ENCODE peak calls at places on chromosomes 5 and 9, in four cellular contexts. F is endothelial cell of umbilical vein, C is thyroid gland, O is uterus. S is an unnamed sample.

GRCh38 chr9:70165006-70165602 is 93.7 kb upstream of the SMC5 start:
- DNase-seq in F (no peak), C (peak), O (no peak), S (no peak)

GRCh38 chr9:35832814-35833213 is 3.8 kb downstream of the TMEM8B start:
- DNase-seq in F (no peak), C (peak), O (no peak), S (no peak)

GRCh38 chr5:138790684-138791083 is 37.5 kb downstream of the CTNNA1 start:
- DNase-seq in F (no peak), C (no peak), O (no peak), S (no peak)

GRCh38 chr5:16489322-16489791 is 23.8 kb upstream of the ZNF622 start:
- DNase-seq in F (peak), C (no peak), O (no peak), S (no peak)

GRCh38 chr5:120358949-120359348 is 105.2 kb upstream of the PRR16 start:
- DNase-seq in F (peak), C (no peak), O (no peak), S (no peak)

GRCh38 chr5:67291671-67292070 is 95.1 kb upstream of the CD180 start:
- DNase-seq in F (no peak), C (no peak), O (no peak), S (no peak)

GRCh38 chr5:81256766-81257165 is 23.6 kb downstream of the CKMT2 start:
- DNase-seq in F (no peak), C (no peak), O (no peak), S (no peak)

GRCh38 chr9:72149231-72149975 is at the start of gene GDA:
- DNase-seq in F (no peak), C (no peak), O (no peak), S (no peak)

GRCh38 chr5:179732918-179733763 is 519 bp downstream of the MAML1 start:
- DNase-seq in F (peak), C (peak), O (peak), S (no peak)

GRCh38 chr9:2241461-2241874 is 226.3 kb downstream of the SMARCA2 start:
- DNase-seq in F (peak), C (peak), O (peak), S (no peak)

GRCh38 chr9:89342948-89343347 is 24.6 kb downstream of the SECISBP2 start:
- DNase-seq in F (no peak), C (no peak), O (no peak), S (no peak)

GRCh38 chr9:137671721-137672120 is 52.9 kb downstream of the EHMT1 start:
- DNase-seq in F (no peak), C (no peak), O (no peak), S (no peak)

GRCh38 chr5:156755421-156756087 is 94.5 kb upstream of the PPP1R2B start:
- DNase-seq in F (no peak), C (no peak), O (no peak), S (no peak)

GRCh38 chr5:172444110-172444510 is 10.2 kb downstream of the SH3PXD2B start:
- DNase-seq in F (peak), C (no peak), O (no peak), S (no peak)

GRCh38 chr5:463952-464351 is 21.0 kb downstream of the EXOC3 start:
- DNase-seq in F (no peak), C (peak), O (no peak), S (no peak)

GRCh38 chr5:59090323-59090722 is 507.4 kb downstream of the RAB3C start:
- DNase-seq in F (no peak), C (no peak), O (no peak), S (no peak)

GRCh38 chr5:167814828-167815227 is 476.6 kb upstream of the WWC1 start:
- DNase-seq in F (no peak), C (no peak), O (no peak), S (no peak)

GRCh38 chr9:113967380-113967779 is 91.3 kb downstream of the ZNF618 start:
- DNase-seq in F (no peak), C (no peak), O (no peak), S (no peak)

GRCh38 chr5:116861662-116862061 is 287.0 kb upstream of the SEMA6A start:
- DNase-seq in F (no peak), C (no peak), O (no peak), S (no peak)

GRCh38 chr5:131406997-131407638 is 143.3 kb downstream of the CDC42SE2 start:
- DNase-seq in F (no peak), C (no peak), O (no peak), S (no peak)

GRCh38 chr9:125829743-125830142 is 82.6 kb downstream of the PBX3 start:
- DNase-seq in F (peak), C (peak), O (no peak), S (no peak)

GRCh38 chr5:168401226-168401625 is 85.0 kb upstream of the RARS1 start:
- DNase-seq in F (no peak), C (no peak), O (no peak), S (no peak)

GRCh38 chr5:130724658-130725057 is 440.4 kb downstream of the HINT1 start:
- DNase-seq in F (no peak), C (no peak), O (no peak), S (no peak)

GRCh38 chr9:137286980-137287383 is 9.5 kb downstream of the TOR4A start:
- DNase-seq in F (peak), C (peak), O (peak), S (no peak)

GRCh38 chr5:110726249-110727024 is at the start of gene TMEM232:
- DNase-seq in F (peak), C (peak), O (peak), S (peak)

GRCh38 chr9:133458643-133459312 is 1.0 kb upstream of the CACFD1 start:
- DNase-seq in F (no peak), C (no peak), O (no peak), S (no peak)

GRCh38 chr5:9149988-9150387 is 395.9 kb downstream of the SEMA5A start:
- DNase-seq in F (no peak), C (no peak), O (no peak), S (no peak)

GRCh38 chr9:133563286-133564213 is 29.0 kb downstream of the ADAMTSL2 start:
- DNase-seq in F (no peak), C (peak), O (peak), S (no peak)

GRCh38 chr5:67153292-67153691 is 43.3 kb downstream of the CD180 start:
- DNase-seq in F (no peak), C (no peak), O (no peak), S (no peak)

GRCh38 chr5:170408189-170408588 is 19.0 kb upstream of the KCNMB1 start:
- DNase-seq in F (no peak), C (no peak), O (no peak), S (no peak)

GRCh38 chr9:135282808-135283207 is 195.3 kb downstream of the OLFM1 start:
- DNase-seq in F (no peak), C (no peak), O (no peak), S (no peak)

GRCh38 chr9:94865599-94866456 is 139.3 kb downstream of the AOPEP start:
- DNase-seq in F (peak), C (no peak), O (peak), S (no peak)

GRCh38 chr5:66769839-66770617 is 173.8 kb downstream of the MAST4 start:
- DNase-seq in F (no peak), C (no peak), O (peak), S (no peak)

GRCh38 chr5:37495210-37495609 is 116.1 kb downstream of the WDR70 start:
- DNase-seq in F (no peak), C (no peak), O (no peak), S (no peak)

GRCh38 chr5:6676702-6677101 is 36.5 kb upstream of the TENT4A start:
- DNase-seq in F (no peak), C (no peak), O (no peak), S (no peak)

GRCh38 chr5:27592231-27592630 is 553.8 kb upstream of the CDH9 start:
- DNase-seq in F (no peak), C (no peak), O (no peak), S (no peak)

GRCh38 chr5:63262191-63262981 is 683.8 kb downstream of the LRRC70 start:
- DNase-seq in F (peak), C (no peak), O (no peak), S (no peak)

GRCh38 chr5:26921439-26921838 is 116.9 kb downstream of the CDH9 start:
- DNase-seq in F (no peak), C (no peak), O (no peak), S (no peak)

GRCh38 chr9:81611664-81612063 is 77.7 kb downstream of the TLE1 start:
- DNase-seq in F (no peak), C (no peak), O (no peak), S (no peak)
- TF ChIP-seq POLR2A in F (no peak), C (no peak), O (no peak), S (no peak)

DNA sequence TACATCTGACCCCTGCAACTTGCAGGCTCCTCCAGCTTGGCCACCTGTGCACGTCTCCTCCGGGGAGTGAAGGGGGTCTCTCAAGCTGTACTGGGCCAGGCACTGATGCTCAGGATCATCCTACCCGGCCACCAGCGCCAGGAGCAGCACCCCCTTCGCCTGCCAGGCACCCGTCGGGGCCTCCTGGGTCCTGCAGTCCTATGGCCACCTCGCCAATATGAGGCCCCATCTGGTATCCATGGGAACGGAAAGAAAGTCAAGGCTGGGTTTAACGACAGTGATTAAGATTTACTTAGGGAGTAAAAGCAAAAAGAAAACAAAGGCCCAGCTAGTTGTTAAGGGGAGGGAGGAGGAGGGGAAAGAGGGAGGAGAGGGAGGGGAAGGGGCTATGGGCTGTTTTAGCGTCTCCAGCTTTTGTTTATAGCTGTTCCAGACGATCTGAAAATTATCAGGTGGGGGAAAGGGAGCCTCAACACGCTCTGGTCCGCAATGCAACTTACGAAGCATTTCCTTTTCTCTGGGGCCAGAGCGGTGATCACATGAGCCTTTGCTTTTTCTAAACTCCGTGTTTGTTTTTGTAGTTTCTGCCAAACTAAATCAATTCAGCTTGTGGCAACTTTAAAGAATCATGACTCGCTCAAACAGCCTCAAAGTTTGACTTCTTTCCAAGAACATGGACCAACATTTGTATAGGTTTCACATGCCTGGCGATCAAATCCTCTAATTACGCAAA is 132.4 kb downstream of the ROR2 start:
- DNase-seq in F (peak), C (peak), O (peak), S (no peak)
- H3K4me3 ChIP-seq in F (no peak), C (no peak), O (no peak), S (no peak)

DNA sequence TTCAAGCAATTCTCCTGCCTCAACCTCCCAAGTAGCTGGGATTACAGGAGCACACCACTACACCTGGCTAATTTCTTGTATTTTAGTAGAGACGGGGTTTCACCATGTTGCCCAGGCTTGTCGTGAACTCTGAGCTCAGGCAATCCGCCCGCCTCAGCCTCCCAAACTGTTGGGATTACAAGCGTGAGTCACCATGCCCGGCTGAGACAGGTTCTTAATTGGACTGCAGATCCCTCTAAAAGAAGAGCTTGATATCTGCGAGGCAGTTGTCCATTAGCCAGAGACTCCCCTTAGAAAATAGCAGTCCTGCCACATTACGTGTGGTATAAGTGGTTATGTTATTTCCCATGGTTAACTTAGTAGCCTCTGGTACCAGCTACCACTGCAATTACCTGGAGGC is 46.6 kb upstream of the NPR3 start:
- DNase-seq in F (no peak), C (no peak), O (no peak), S (no peak)
- H3K27ac ChIP-seq in F (no peak), C (no peak), O (no peak), S (no peak)

GRCh38 chr9:27530915-27531762 is 1.5 kb upstream of the MOB3B start:
- DNase-seq in F (no peak), C (no peak), O (no peak), S (no peak)

GRCh38 chr9:27528886-27529315 is 713 bp downstream of the MOB3B start:
- DNase-seq in F (peak), C (peak), O (peak), S (peak)

GRCh38 chr9:27528278-27528885 is 1.2 kb downstream of the MOB3B start:
- DNase-seq in F (peak), C (peak), O (peak), S (peak)

GRCh38 chr9:27527702-27528277 is 1.8 kb downstream of the MOB3B start:
- DNase-seq in F (no peak), C (peak), O (no peak), S (no peak)

GRCh38 chr9:27529316-27530278 is at the start of gene MOB3B:
- DNase-seq in F (peak), C (peak), O (peak), S (peak)
- TF ChIP-seq POLR2A in F (no peak), C (peak), O (no peak), S (no peak)

GRCh38 chr9:129995409-129996160 is 47.4 kb downstream of the FNBP1 start:
- DNase-seq in F (peak), C (no peak), O (no peak), S (no peak)
- H3K4me3 ChIP-seq in F (no peak), C (no peak), O (no peak), S (no peak)

GRCh38 chr5:115345344-115345743 is 48.9 kb upstream of the CCDC112 start:
- DNase-seq in F (no peak), C (no peak), O (no peak), S (no peak)

GRCh38 chr5:115337882-115338281 is 41.4 kb upstream of the CCDC112 start:
- DNase-seq in F (no peak), C (no peak), O (no peak), S (no peak)

GRCh38 chr5:115343855-115344254 is 47.4 kb upstream of the CCDC112 start:
- DNase-seq in F (no peak), C (no peak), O (no peak), S (no peak)

GRCh38 chr5:115348175-115348574 is 51.7 kb upstream of the CCDC112 start:
- DNase-seq in F (no peak), C (no peak), O (no peak), S (no peak)

DNA sequence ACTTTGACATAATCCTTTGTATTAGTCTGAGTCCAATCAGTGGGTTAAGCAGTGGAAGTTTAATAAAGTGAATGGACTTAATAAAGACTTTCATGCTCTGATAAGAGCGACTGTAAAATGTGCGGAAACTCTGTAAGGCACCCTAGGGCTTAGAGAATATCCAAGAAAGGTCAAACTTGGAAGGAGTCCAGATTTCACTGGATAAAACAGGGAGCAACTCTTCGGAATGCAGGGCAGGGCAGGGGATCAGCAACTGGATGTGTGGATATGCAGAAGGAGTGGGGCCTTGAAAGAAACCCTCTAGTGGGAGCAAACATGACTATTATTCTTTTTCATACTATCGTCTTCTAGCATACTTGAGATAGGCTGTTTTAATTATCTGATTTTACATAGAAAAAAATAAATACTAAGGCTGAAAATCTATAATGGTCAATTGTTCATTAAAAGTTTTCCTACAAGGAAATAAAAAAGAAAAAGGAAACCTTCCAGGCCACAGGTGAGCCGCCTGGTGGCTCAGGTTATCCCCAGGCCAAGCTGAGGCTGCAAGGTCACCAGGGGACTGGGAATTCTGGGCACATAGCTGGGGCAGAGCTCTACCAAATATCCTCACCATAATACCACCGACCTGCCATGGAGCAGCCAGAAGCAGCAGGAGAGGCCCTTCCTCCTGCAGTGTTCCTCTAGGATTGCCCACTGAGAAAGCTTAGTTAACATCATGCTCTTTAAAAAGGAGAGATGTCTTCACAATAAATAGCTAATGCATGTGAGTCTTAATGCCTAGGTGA is 46.3 kb upstream of the CCDC112 start:
- DNase-seq in F (no peak), C (no peak), O (no peak), S (no peak)
- H3K27ac ChIP-seq in F (no peak), C (no peak), O (no peak), S (no peak)

S was measured in esophagus squamous epithelium.